ENCODE peak calls at places on chromosomes 1 and 21, in ten cellular contexts. K, Q, J, F, P, N, R, U, Y and G are unnamed samples.

GRCh38 chr1:29166291-29166878 is 15.3 kb downstream of the SRSF4 start:
- DNase-seq in K (no peak), Q (no peak), J (no peak), F (no peak), P (no peak), N (no peak), R (no peak), U (no peak), Y (no peak), G (no peak)

GRCh38 chr21:19246018-19246417 is 842.4 kb upstream of the TMPRSS15 start:
- DNase-seq in K (no peak), Q (no peak), J (no peak), F (no peak), P (no peak), N (no peak), R (no peak), U (no peak), Y (no peak), G (no peak)

GRCh38 chr1:23722652-23723051 is 20.6 kb upstream of the ELOA start:
- DNase-seq in K (no peak), Q (no peak), J (no peak), F (no peak), P (no peak), N (no peak), R (no peak), U (no peak), Y (no peak), G (no peak)

GRCh38 chr1:208269338-208269666 is 25.1 kb upstream of the PLXNA2 start:
- DNase-seq in K (no peak), Q (no peak), J (no peak), F (no peak), P (no peak), N (no peak), R (no peak), U (no peak), Y (no peak), G (no peak)

GRCh38 chr1:220521755-220522154 is 6.2 kb upstream of the MARK1 start:
- DNase-seq in K (no peak), Q (no peak), J (no peak), F (no peak), P (no peak), N (peak; percentile 83), R (no peak), U (no peak), Y (no peak), G (no peak)

GRCh38 chr1:160096491-160097116 is 1.8 kb downstream of the IGSF8 start:
- DNase-seq in K (no peak), Q (no peak), J (no peak), F (no peak), P (peak; percentile 62), N (peak; percentile 97), R (peak; percentile 87), U (peak; percentile 24), Y (no peak), G (no peak)

GRCh38 chr1:10856253-10856683 is 59.8 kb upstream of the CASZ1 start:
- DNase-seq in K (no peak), Q (no peak), J (no peak), F (no peak), P (no peak), N (no peak), R (no peak), U (no peak), Y (no peak), G (no peak)

GRCh38 chr1:153420306-153420705 is 4.0 kb downstream of the S100A7A start:
- DNase-seq in K (no peak), Q (no peak), J (no peak), F (no peak), P (no peak), N (no peak), R (peak; percentile 4), U (no peak), Y (no peak), G (no peak)

DNA sequence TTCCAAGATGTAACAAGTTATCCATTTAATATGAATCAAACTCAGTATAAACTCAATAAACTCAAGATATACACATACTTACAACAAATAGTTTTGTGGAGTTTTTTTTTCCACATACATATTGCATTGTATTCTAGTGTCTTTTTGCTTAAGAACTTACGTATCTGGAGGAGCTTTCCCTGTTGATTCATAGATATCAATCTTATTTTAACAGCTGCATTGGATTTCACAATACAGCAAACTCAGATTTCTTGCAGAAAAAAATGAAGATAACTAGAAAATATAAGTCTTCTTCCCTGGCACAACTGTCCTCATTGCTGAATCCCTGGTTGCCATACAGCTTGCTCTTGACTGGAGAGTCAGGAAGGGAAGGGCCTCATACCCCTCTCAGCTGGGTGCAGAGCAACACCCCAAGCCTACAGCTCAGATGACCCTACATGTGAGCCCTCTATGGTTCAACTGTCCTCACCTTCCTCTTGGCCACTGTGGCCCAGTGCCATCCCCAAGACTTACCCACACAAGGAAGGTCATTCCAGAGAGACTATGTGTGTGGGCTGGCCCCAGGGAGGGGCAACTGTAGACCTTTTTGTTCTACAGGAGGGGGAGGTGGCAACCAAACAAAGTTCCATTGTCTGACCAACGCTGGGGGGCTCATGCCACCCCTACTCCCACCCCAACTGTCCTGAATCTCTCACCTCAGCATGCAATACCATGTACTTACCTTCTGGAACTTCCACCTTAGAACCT is 1.7 kb downstream of the MPZ start:
- DNase-seq in K (no peak), Q (no peak), J (no peak), F (no peak), P (peak; percentile 60), N (no peak), R (no peak), U (no peak), Y (no peak), G (no peak)
- H3K4me3 ChIP-seq in K (no peak overlapping the region), Q (no peak overlapping the region), J (no peak overlapping the region), F (no peak overlapping the region), P (no peak overlapping the region), N (no peak overlapping the region), R (no peak overlapping the region), U (no peak overlapping the region), Y (no peak overlapping the region), G (no peak overlapping the region)

GRCh38 chr1:66380452-66381212 is 153.3 kb upstream of the SGIP1 start:
- DNase-seq in K (peak; percentile 68), Q (no peak), J (no peak), F (no peak), P (peak; percentile 57), N (no peak), R (no peak), U (no peak), Y (no peak), G (no peak)

GRCh38 chr1:66384258-66384657 is 149.7 kb upstream of the SGIP1 start:
- DNase-seq in K (no peak), Q (no peak), J (no peak), F (no peak), P (no peak), N (no peak), R (no peak), U (no peak), Y (no peak), G (no peak)

GRCh38 chr1:66383168-66383567 is 150.8 kb upstream of the SGIP1 start:
- DNase-seq in K (no peak), Q (no peak), J (no peak), F (no peak), P (no peak), N (no peak), R (no peak), U (no peak), Y (peak; percentile 47), G (no peak)

GRCh38 chr1:66383602-66384001 is 150.4 kb upstream of the SGIP1 start:
- DNase-seq in K (no peak), Q (no peak), J (no peak), F (no peak), P (no peak), N (no peak), R (no peak), U (no peak), Y (no peak), G (no peak)

DNA sequence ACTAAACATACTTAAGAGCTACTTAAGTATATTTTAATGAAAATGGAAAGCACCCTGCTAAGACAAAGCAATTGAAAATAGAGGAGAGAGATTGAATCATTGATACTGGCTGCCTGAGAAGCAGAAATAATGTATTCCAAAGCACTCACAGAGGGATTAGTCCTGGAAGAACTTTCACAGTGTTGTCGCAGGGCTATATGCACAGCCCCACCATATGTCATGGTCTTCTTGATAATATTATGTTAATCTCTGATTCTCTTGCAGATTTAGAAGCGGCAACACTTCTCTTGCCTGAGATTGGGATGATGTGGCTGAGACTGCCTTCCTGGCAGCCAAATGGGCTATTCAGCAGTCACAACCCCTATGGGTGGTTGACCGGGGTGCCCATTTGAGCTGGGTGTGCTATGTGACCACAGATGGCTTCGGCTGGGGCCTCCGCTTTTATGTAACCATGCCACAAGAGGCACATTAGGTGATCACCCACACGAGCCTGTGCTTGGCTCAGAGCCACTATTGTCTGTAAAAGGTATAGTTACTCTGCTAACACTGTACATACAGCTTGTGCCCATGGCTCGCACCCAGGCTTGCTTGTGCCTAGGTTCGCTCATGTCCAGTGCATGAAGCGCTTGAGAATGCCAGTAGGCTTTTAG is 152.2 kb upstream of the SGIP1 start:
- DNase-seq in K (no peak), Q (no peak), J (no peak), F (no peak), P (no peak), N (no peak), R (no peak), U (no peak), Y (no peak), G (no peak)
- TF ChIP-seq CTCF in K (no peak), Q (no peak), J (no peak), F (no peak), P (no peak), N (no peak), R (no peak), U (no peak), Y (no peak), G (no peak)

DNA sequence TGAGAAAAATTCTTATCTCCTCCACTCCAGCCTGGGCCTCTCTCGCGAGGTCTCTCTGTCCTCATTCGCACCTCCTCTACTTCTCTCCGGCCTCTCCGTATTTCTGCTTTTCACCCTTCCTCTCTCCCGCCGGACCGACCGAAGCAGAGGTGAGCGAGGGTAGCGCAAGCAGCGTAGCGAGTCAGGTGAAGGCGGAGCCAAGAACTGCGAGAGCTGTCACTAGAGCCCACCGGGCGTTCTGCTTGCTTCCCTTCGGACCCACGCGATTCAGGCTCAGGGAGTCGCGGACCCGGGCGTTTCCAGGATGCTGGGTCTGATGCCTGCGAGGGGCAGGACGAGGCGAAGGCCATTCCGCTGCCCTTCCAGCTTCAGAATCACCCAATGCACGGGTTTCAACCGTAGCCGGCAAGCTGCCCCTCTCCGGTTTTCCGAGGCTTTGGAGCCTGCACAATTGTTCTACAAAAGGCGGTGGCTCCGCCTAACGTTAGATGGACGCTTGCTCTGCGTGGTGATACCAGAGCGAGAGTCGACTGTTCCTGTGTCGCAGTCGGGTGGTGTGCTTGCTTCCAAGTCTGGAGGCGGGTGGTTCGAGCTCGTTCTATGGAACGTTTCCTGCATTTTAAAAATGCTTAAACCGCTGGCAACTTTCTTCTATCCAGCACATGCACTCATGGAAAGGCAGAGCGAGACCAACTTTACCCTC is 310.2 kb downstream of the FAM72C start:
- DNase-seq in K (no peak), Q (no peak), J (no peak), F (no peak), P (peak; percentile 8), N (no peak), R (no peak), U (no peak), Y (no peak), G (no peak)
- H3K4me3 ChIP-seq in K (no peak overlapping the region), Q (no peak overlapping the region), J (no peak overlapping the region), F (no peak overlapping the region), P (no peak overlapping the region), N (no peak overlapping the region), R (no peak overlapping the region), U (no peak overlapping the region), Y (no peak overlapping the region), G (no peak overlapping the region)

DNA sequence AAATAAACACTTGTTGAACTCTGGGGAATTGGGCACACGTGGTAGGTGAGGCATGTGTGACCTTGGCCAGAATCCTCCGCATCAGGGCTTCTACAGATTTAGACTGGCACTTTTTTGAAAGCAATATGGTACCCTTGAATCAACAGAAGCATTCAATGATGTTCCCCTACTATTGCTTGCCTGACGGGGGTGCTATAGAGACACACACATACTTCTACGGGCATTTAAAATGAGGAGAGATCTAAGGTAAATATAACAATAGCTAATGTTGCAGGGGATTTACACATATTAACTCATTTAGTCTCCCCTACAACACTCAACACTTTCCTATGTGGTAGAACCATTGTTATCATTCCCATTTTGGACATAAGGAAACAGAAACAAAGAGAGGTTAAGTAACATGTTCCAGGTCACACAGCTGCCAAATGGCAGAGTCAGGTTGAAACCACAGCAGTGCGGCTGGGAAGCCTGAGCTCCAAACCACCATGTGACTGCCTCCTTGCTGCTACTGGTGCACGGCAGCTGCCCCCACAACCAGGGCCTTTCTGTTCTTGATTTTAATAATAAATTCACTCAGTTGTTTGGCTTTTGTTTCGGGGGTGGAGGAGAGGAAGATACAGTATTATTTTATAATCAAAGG is 147.4 kb downstream of the ZNF281 start:
- DNase-seq in K (no peak), Q (no peak), J (no peak), F (no peak), P (no peak), N (no peak), R (no peak), U (no peak), Y (no peak), G (no peak)
- TF ChIP-seq CTCF in K (no peak), Q (no peak), J (no peak), F (no peak), P (peak; percentile 26), N (no peak), R (no peak), U (no peak), Y (no peak), G (no peak)